ENCODE peak calls at places on chromosomes 6 and 20, in four cellular contexts. K is GM12878, L is HepG2, I is K562. V is an unnamed sample.

GRCh38 chr6:33926451-33926850 is 122.6 kb upstream of the MLN start:
- DNase-seq in I (peak), L (no peak), K (no peak), V (peak)

GRCh38 chr20:50263831-50264230 is 73.2 kb downstream of the CEBPB start:
- DNase-seq in I (no peak), L (no peak), K (no peak), V (no peak)

GRCh38 chr6:25995507-25995906 is 32.9 kb downstream of the TRIM38 start:
- DNase-seq in I (no peak), K (no peak), L (no peak), V (no peak)

GRCh38 chr20:3796477-3797225 is 541 bp downstream of the CDC25B start:
- DNase-seq in I (no peak), L (no peak), K (no peak), V (no peak)

GRCh38 chr20:14853079-14853478 is 515.7 kb upstream of the FLRT3 start:
- DNase-seq in K (peak), I (no peak), L (no peak), V (no peak)

GRCh38 chr6:131281471-131282270 is 146.4 kb downstream of the AKAP7 start:
- DNase-seq in L (no peak), K (no peak), I (no peak), V (peak)

GRCh38 chr20:25178563-25179438 is 16.7 kb upstream of the ENTPD6 start:
- DNase-seq in I (peak), L (peak), K (no peak), V (no peak)

GRCh38 chr20:9689041-9689440 is 149.8 kb downstream of the PAK5 start:
- DNase-seq in L (no peak), K (no peak), I (no peak), V (no peak)

GRCh38 chr20:32067234-32067821 is 15.3 kb downstream of the HCK start:
- DNase-seq in K (no peak), I (no peak), L (no peak), V (no peak)

GRCh38 chr20:47985092-47985850 is 200.0 kb upstream of the SULF2 start:
- DNase-seq in K (no peak), I (peak), L (no peak), V (peak)

GRCh38 chr20:58113706-58114105 is 114.7 kb downstream of the ANKRD60 start:
- DNase-seq in K (no peak), L (no peak), I (no peak), V (no peak)

GRCh38 chr6:84274856-84275255 is 47.4 kb upstream of the CEP162 start:
- DNase-seq in K (no peak), I (no peak), L (no peak), V (no peak)

GRCh38 chr20:7410150-7410549 is 530.1 kb downstream of the HAO1 start:
- DNase-seq in L (no peak), K (no peak), I (no peak), V (no peak)

GRCh38 chr6:113684382-113684901 is 172.7 kb upstream of the MARCKS start:
- DNase-seq in K (no peak), L (peak), I (no peak), V (no peak)

GRCh38 chr6:42406296-42407280 is 45.1 kb downstream of the TRERF1 start:
- DNase-seq in I (no peak), K (no peak), L (no peak), V (no peak)

GRCh38 chr6:27873101-27874030 is 38.8 kb downstream of the OR2B2 start:
- DNase-seq in I (no peak), K (peak), L (no peak), V (peak)

GRCh38 chr20:48656661-48657211 is 171.1 kb downstream of the PREX1 start:
- DNase-seq in K (no peak), I (peak), L (peak), V (peak)

GRCh38 chr6:125264476-125264875 is 37.3 kb downstream of the HDDC2 start:
- DNase-seq in I (no peak), K (no peak), L (no peak), V (no peak)

GRCh38 chr6:7991992-7992815 is 72.0 kb downstream of the BLOC1S5 start:
- DNase-seq in L (peak), K (peak), I (peak), V (no peak)

GRCh38 chr6:111605100-111605748 is 454 bp downstream of the TRAF3IP2 start:
- DNase-seq in L (no peak), K (no peak), I (peak), V (peak)

GRCh38 chr6:1724616-1725015 is 114.9 kb downstream of the FOXC1 start:
- DNase-seq in L (no peak), I (no peak), K (no peak), V (no peak)

GRCh38 chr6:121849477-121849876 is 414.0 kb downstream of the GJA1 start:
- DNase-seq in K (no peak), I (peak), L (peak), V (peak)

GRCh38 chr20:38985603-38986170 is 23.5 kb downstream of the DHX35 start:
- DNase-seq in I (no peak), L (peak), K (peak), V (no peak)

GRCh38 chr6:44667668-44668390 is 280.3 kb downstream of the CDC5L start:
- DNase-seq in I (peak), K (no peak), L (peak), V (peak)

GRCh38 chr20:17896247-17896723 is 72.3 kb downstream of the SNX5 start:
- DNase-seq in I (no peak), L (no peak), K (no peak), V (no peak)

GRCh38 chr6:97870273-97870672 is 587.3 kb upstream of the MMS22L start:
- DNase-seq in K (no peak), L (no peak), I (no peak), V (no peak)

GRCh38 chr6:167058261-167058660 is 59.1 kb downstream of the CEP43 start:
- DNase-seq in L (no peak), K (no peak), I (no peak), V (no peak)

GRCh38 chr6:163438940-163439335 is 24.4 kb downstream of the QKI start:
- DNase-seq in L (peak), K (no peak), I (peak), V (no peak)

GRCh38 chr20:38255389-38255788 is 5.1 kb downstream of the KIAA1755 start:
- DNase-seq in L (no peak), I (no peak), K (no peak), V (no peak)

GRCh38 chr20:45052698-45053440 is 48.1 kb downstream of the KCNS1 start:
- DNase-seq in L (no peak), I (no peak), K (peak), V (no peak)

GRCh38 chr6:134984821-134985220 is 34.9 kb upstream of the ALDH8A1 start:
- DNase-seq in L (no peak), K (no peak), I (no peak), V (no peak)

GRCh38 chr6:142478117-142478516 is 176.3 kb downstream of the ADGRG6 start:
- DNase-seq in K (no peak), L (peak), I (peak), V (no peak)

GRCh38 chr6:149701699-149702098 is 16.2 kb downstream of the LATS1 start:
- DNase-seq in I (no peak), L (no peak), K (no peak), V (no peak)

GRCh38 chr6:37024665-37025337 is 19.3 kb downstream of the FGD2 start:
- DNase-seq in L (no peak), I (no peak), K (no peak), V (no peak)

GRCh38 chr20:57560554-57561355 is at the start of gene PCK1:
- DNase-seq in L (peak), K (no peak), I (peak), V (no peak)

DNA sequence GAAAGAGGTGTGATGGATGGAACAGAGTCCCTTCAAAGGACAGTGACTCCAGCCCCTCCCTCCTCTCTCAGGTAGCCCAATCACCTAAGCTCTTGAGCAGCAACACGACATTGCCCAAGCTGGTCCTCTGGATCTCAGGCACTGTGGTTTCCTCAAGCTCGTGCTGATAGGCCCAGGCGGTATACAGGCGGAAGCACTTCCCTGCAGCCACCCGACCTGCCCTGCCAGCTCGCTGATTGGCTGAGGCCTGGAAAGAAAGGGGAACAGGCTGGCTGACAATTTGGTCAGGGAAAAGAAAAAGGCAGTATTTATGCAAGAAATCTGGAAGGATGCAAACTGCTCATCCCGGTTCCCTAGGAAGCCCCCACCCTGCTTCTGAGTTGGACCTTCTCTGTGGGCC is 9.6 kb downstream of the C6orf136 start:
- DNase-seq in K (no peak), L (no peak), I (no peak), V (no peak)
- TF ChIP-seq USF2 in K (no peak), L (no peak), I (no peak), V (no peak)

GRCh38 chr20:20364747-20365558 is 3.0 kb upstream of the INSM1 start:
- DNase-seq in K (no peak), I (no peak), L (no peak), V (peak)

GRCh38 chr20:20367681-20368413 is at the start of gene INSM1:
- DNase-seq in K (no peak), I (no peak), L (no peak), V (peak)

GRCh38 chr20:20366896-20367680 is 816 bp upstream of the INSM1 start:
- DNase-seq in K (no peak), I (no peak), L (no peak), V (peak)

GRCh38 chr20:20365593-20365992 is 2.3 kb upstream of the INSM1 start:
- DNase-seq in I (no peak), K (no peak), L (no peak), V (no peak)

DNA sequence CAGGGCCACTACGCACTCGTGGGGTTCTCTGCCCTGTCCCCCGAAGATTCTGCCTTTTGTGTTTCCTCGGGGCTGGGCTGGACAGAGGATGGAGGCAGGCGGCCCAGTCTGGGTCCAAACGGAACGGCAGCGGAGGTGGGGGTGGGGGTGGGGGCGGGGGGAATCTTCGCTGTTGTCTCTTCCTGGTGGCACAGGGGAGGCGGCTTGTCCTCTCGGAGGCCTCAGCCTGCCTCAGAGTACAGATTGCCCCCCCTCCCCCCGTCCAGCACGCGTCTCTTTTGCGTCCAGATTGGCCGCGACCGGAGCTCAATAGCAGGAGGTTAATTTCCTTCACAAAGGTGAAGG is 1.4 kb upstream of the INSM1 start:
- DNase-seq in K (no peak), I (no peak), L (no peak), V (no peak)
- TF ChIP-seq CBFB in K (no peak), I (no peak), L (no peak), V (no peak)

GRCh38 chr20:63058696-63059335 is 52.1 kb upstream of the BHLHE23 start:
- DNase-seq in K (no peak), I (no peak), L (no peak), V (peak)

GRCh38 chr20:63055575-63056235 is 48.9 kb upstream of the BHLHE23 start:
- DNase-seq in L (no peak), K (no peak), I (no peak), V (peak)

GRCh38 chr20:63054695-63055240 is 48.0 kb upstream of the BHLHE23 start:
- DNase-seq in L (no peak), K (no peak), I (no peak), V (peak)

GRCh38 chr20:63057133-63058117 is 50.7 kb upstream of the BHLHE23 start:
- DNase-seq in K (no peak), I (no peak), L (no peak), V (no peak)

DNA sequence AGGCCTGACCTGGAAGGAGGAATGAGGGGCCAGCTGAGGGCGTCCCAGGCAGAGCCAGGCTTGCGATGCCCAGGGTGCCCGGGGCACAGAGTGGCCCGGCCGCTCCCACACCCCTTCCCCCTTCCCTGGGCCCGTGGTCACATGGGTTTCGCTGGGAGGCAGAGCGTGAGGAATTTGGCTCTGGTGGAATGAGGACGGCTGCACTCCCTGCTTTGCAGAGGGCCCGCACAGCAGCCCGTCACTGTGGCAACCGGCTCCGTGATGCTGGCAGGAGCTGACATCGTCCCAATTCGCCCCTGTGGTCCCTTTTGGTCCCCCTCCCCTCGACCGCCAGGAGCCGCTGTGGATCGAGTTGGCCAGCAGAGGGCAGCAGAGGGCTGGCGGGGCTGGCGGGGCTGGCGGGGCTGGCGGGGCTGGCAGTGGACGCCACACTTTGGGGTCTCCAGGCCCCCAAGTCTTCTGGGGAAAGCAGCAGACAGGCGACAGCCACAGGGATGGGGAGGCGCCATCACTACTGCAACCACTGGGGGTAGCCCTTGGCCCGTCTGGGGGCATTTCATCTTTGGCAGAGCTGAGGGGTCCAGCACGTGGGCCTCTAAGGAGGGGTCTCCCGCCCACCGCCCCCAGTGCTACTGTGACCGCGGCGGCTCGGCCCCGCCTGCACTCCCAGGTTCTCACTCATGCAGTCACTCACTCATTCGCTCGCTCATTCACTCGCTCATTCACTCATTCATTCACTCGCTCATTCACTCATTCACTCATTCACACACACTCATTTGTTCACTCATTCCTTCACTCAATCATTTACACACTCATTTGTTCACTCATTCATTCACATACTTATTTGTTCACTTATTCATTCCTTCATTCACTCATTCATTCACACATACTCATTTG is 49.7 kb upstream of the BHLHE23 start:
- DNase-seq in K (no peak), I (peak), L (no peak), V (peak)
- TF ChIP-seq CREB1 in K (no peak), I (no peak), L (no peak), V (no peak)

GRCh38 chr6:378958-379366 is 12.6 kb upstream of the IRF4 start:
- DNase-seq in L (no peak), K (no peak), I (no peak), V (no peak)

GRCh38 chr6:382883-383420 is 8.6 kb upstream of the IRF4 start:
- DNase-seq in K (no peak), L (no peak), I (no peak), V (no peak)

GRCh38 chr6:379367-380181 is 12.0 kb upstream of the IRF4 start:
- DNase-seq in I (no peak), K (no peak), L (no peak), V (no peak)

GRCh38 chr6:380234-381218 is 11.0 kb upstream of the IRF4 start:
- DNase-seq in I (no peak), L (no peak), K (no peak), V (no peak)

DNA sequence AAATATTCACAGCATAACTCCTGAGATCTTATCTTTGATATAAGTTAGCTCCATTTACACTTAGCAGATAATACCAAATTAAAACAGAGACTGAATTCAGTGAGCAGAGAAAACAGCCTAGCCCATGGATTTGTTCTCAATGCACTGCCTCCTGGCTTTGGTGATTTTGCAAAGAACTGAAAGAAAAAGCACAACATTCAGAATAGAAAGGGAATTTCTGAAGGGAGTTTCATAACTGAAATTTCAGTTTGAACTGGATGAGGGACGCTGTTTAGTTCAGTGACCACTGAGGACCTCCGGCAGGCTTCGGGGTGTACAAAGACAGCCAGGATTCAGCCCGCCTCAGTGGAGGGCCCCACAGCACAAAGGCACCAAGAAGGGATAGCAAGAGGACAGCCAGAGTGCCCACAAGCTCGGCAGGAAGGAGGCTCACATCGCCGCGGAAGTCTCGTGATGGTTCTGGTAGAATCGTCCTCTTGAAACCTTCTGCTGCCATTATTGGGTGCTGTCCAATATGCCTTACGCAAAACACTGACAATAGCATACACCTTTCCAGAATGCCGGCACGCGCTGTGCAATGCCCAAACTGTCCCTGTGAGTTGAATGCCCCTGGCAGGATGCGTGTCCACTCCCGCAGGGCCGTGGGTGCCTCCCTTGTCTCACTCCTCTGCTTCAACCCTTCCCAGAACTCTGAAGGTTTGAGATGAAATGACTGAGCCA is 9.7 kb upstream of the IRF4 start:
- DNase-seq in L (no peak), I (no peak), K (no peak), V (no peak)
- TF ChIP-seq USF2 in L (no peak), I (no peak), K (no peak), V (no peak)

DNA sequence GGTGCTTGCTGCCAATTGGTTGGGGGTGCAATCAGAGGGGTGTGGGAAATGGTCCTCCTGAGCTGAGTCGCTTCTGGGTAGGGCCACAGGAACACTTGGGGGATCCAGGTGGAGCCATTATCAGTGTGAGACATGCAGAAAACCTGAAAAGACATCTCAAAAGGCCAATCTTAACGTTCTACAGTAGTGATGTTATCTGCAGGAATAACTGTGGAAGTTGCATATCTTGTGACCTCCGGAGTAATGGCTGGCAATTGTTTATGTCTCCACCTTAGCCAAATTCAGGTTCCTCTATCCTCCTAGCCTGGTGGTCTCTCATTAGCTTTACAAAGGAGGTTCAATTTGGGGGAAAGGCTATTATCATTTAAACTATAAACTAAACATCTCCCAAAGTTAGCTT is 114.8 kb upstream of the SNX9 start:
- DNase-seq in I (no peak), L (no peak), K (no peak), V (no peak)
- TF ChIP-seq CBFB in I (no peak), L (no peak), K (no peak), V (no peak)

DNA sequence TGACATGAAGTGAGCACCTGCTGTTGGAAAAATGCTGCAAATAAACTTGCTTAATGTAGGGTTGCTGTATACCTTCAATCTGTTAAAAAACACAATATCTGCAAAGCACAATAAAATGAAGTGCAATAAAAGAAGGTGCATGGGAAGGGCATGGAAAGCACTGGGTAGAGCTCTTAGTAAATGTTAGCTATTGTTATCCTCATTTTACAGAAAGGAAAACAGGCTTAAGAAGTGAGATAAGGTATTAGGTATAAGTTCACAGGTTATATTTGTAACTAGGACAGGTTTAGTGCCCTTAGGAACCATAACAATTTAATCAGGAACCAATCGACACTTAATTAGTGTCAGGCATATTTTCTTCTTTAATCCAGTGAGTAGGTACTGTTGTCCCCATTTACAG is 36.7 kb downstream of the SLC22A2 start:
- DNase-seq in L (no peak), I (no peak), K (no peak), V (no peak)
- TF ChIP-seq CREB1 in L (no peak), I (no peak), K (no peak), V (no peak)

GRCh38 chr20:22762576-22763256 is 178.3 kb upstream of the FOXA2 start:
- DNase-seq in L (no peak), I (no peak), K (no peak), V (no peak)
- TF ChIP-seq USF2 in L (no peak), I (no peak), K (no peak), V (no peak)